ENCODE peak calls at places on chromosome 2, in nine cellular contexts. P, K, U, G, H, Q, Z, M and T are unnamed samples.

GRCh38 chr2:239884051-239884405 is 141.1 kb downstream of the NDUFA10 start:
- DNase-seq in M (no peak), Q (no peak), Z (no peak), U (no peak), G (no peak), K (no peak), H (peak; percentile 31), P (no peak), T (no peak)

GRCh38 chr2:226699321-226699720 is 100.3 kb downstream of the IRS1 start:
- DNase-seq in Q (no peak), G (peak; percentile 45), P (no peak), M (no peak), U (no peak), K (no peak), Z (no peak), H (peak; percentile 48), T (no peak)

GRCh38 chr2:190961918-190962487 is 52.0 kb downstream of the STAT1 start:
- DNase-seq in U (no peak), Q (no peak), M (no peak), K (no peak), P (no peak), G (no peak), H (no peak), Z (no peak), T (no peak)

GRCh38 chr2:163670929-163671328 is 64.9 kb downstream of the FIGN start:
- DNase-seq in P (no peak), Q (no peak), M (no peak), U (no peak), H (no peak), Z (no peak), G (no peak), K (peak; percentile 3), T (no peak)

GRCh38 chr2:7801212-7801611 is 880.6 kb upstream of the ID2 start:
- DNase-seq in G (no peak), U (no peak), K (no peak), M (no peak), P (no peak), H (no peak), Q (no peak), Z (no peak), T (no peak)

GRCh38 chr2:102268529-102269524 is 42.5 kb upstream of the IL1RL1 start:
- DNase-seq in H (no peak), K (no peak), U (peak; percentile 14), M (no peak), G (peak; percentile 61), Z (no peak), P (no peak), Q (no peak), T (no peak)

GRCh38 chr2:223043164-223043941 is 8.6 kb upstream of the KCNE4 start:
- DNase-seq in M (no peak), G (no peak), U (no peak), K (no peak), P (no peak), H (no peak), Q (no peak), Z (no peak), T (no peak)

GRCh38 chr2:47056875-47057731 is 98.0 kb downstream of the STPG4 start:
- DNase-seq in K (no peak), M (no peak), Q (no peak), P (no peak), H (no peak), G (no peak), U (no peak), Z (peak; percentile 39), T (peak; percentile 68)

GRCh38 chr2:172299741-172300140 is 127.6 kb upstream of the ITGA6 start:
- DNase-seq in H (no peak), P (no peak), G (peak; percentile 50), K (no peak), U (no peak), Q (peak; percentile 72), M (no peak), Z (no peak), T (no peak)

GRCh38 chr2:17644997-17645715 is 104.7 kb downstream of the VSNL1 start:
- DNase-seq in P (no peak), M (no peak), U (no peak), K (no peak), G (no peak), Q (no peak), H (no peak), Z (no peak), T (no peak)

GRCh38 chr2:237414056-237414661 is at the start of gene COL6A3:
- DNase-seq in G (peak; percentile 94), Q (no peak), P (no peak), Z (no peak), M (no peak), U (no peak), H (no peak), K (no peak), T (no peak)

GRCh38 chr2:109563980-109564550 is 49.7 kb downstream of the SEPTIN10 start:
- DNase-seq in Z (no peak), H (no peak), M (no peak), K (no peak), U (no peak), Q (no peak), G (no peak), P (no peak), T (no peak)

GRCh38 chr2:37781028-37781427 is 109.6 kb upstream of the CDC42EP3 start:
- DNase-seq in Z (no peak), G (no peak), P (no peak), H (no peak), Q (no peak), U (no peak), K (no peak), M (no peak), T (no peak)

GRCh38 chr2:216991563-216991962 is 131.7 kb upstream of the TNP1 start:
- DNase-seq in H (no peak), P (no peak), U (no peak), G (no peak), Q (no peak), K (no peak), Z (no peak), M (no peak), T (no peak)

GRCh38 chr2:100623921-100624320 is 61.1 kb downstream of the PDCL3 start:
- DNase-seq in G (no peak), K (no peak), Q (no peak), Z (no peak), P (no peak), U (no peak), M (no peak), H (no peak), T (no peak)